ENCODE peak calls at places on chromosomes 1 and 21, in six cellular contexts. D, S, F, A, I and H are unnamed samples.

GRCh38 chr1:32063261-32063681 is 9.5 kb upstream of the TMEM39B start:
- DNase-seq in D (no peak), S (no peak), F (peak; percentile 64), A (no peak), I (peak; percentile 84), H (peak; percentile 73)

GRCh38 chr1:205665216-205665757 is 15.0 kb downstream of the SLC45A3 start:
- DNase-seq in D (no peak), S (no peak), F (no peak), A (no peak), I (no peak), H (no peak)

GRCh38 chr1:204429746-204430145 is 18.1 kb upstream of the PPP1R15B start:
- DNase-seq in D (no peak), S (no peak), F (no peak), A (no peak), I (no peak), H (no peak)

GRCh38 chr21:36035381-36035791 is 24.9 kb downstream of the SETD4 start:
- DNase-seq in D (no peak), S (no peak), F (no peak), A (no peak), I (no peak), H (no peak)

GRCh38 chr1:174968750-174969244 is 30.9 kb upstream of the CACYBP start:
- DNase-seq in D (no peak), S (no peak), F (peak; percentile 38), A (no peak), I (peak; percentile 98), H (no peak)

GRCh38 chr21:31182231-31183129 is 144.2 kb upstream of the KRTAP19-8 start:
- DNase-seq in D (no peak), S (no peak), F (no peak), A (no peak), I (no peak), H (no peak)

GRCh38 chr1:179800481-179800880 is 57.4 kb downstream of the FAM163A start:
- DNase-seq in D (no peak), S (no peak), F (no peak), A (no peak), I (no peak), H (no peak)

GRCh38 chr1:147238925-147239820 is 3.3 kb upstream of the CHD1L start:
- DNase-seq in D (no peak), S (no peak), F (no peak), A (no peak), I (no peak), H (no peak)

GRCh38 chr1:88655145-88655544 is 28.9 kb upstream of the PKN2 start:
- DNase-seq in D (no peak), S (no peak), F (no peak), A (no peak), I (no peak), H (no peak)

GRCh38 chr1:97820470-97821188 is 100.2 kb downstream of the DPYD start:
- DNase-seq in D (peak; percentile 23), S (no peak), F (peak; percentile 52), A (no peak), I (peak; percentile 66), H (peak; percentile 3)

GRCh38 chr1:20366766-20367602 is 76.3 kb downstream of the VWA5B1 start:
- DNase-seq in D (peak; percentile 78), S (peak; percentile 32), F (peak; percentile 22), A (no peak), I (peak; percentile 49), H (peak; percentile 13)

GRCh38 chr1:245512980-245513578 is 358.3 kb downstream of the KIF26B start:
- DNase-seq in D (peak; percentile 34), S (no peak), F (peak; percentile 9), A (no peak), I (peak; percentile 55), H (no peak)

GRCh38 chr1:202860744-202861419 is 28.1 kb downstream of the RABIF start:
- DNase-seq in D (peak; percentile 80), S (peak; percentile 28), F (peak; percentile 9), A (no peak), I (peak; percentile 28), H (no peak)

GRCh38 chr1:224668991-224669390 is 52.9 kb downstream of the CNIH3 start:
- DNase-seq in D (no peak), S (no peak), F (no peak), A (no peak), I (no peak), H (no peak)

GRCh38 chr1:241639040-241639652 is 1.0 kb downstream of the CHML start:
- DNase-seq in D (peak; percentile 41), S (no peak), F (no peak), A (no peak), I (peak; percentile 57), H (peak; percentile 22)

GRCh38 chr1:64427879-64428278 is 42.0 kb upstream of the CACHD1 start:
- DNase-seq in D (no peak), S (no peak), F (no peak), A (no peak), I (no peak), H (no peak)

GRCh38 chr1:115373305-115373704 is 35.3 kb upstream of the NGF start:
- DNase-seq in D (no peak), S (no peak), F (peak; percentile 90), A (no peak), I (peak; percentile 62), H (no peak)

GRCh38 chr1:229782469-229782868 is 156.4 kb downstream of the URB2 start:
- DNase-seq in D (no peak), S (no peak), F (no peak), A (no peak), I (no peak), H (no peak)

GRCh38 chr1:53577141-53578100 is 118.2 kb downstream of the DMRTB1 start:
- DNase-seq in D (no peak), S (no peak), F (no peak), A (no peak), I (no peak), H (no peak)

GRCh38 chr1:38486115-38486514 is 373.5 kb downstream of the RRAGC start:
- DNase-seq in D (no peak), S (no peak), F (no peak), A (no peak), I (no peak), H (no peak)

GRCh38 chr1:48817505-48818114 is 40.9 kb upstream of the BEND5 start:
- DNase-seq in D (peak; percentile 55), S (peak; percentile 36), F (no peak), A (peak; percentile 25), I (peak; percentile 72), H (peak; percentile 65)